ENCODE peak calls at places on chromosomes 1 and 21, in eight cellular contexts. One of them, this sample, is unnamed.

GRCh38 chr1:55052221-55053142 is 13.1 kb downstream of the PCSK9 start:
- DNase-seq in activated T-helper 9 cell treated with anti-CD3 and anti-CD28 coated beads, Interleukin-2, amount 50 U/mL, for 16 hours: no peak
- DNase-seq in activated gamma-delta T cell treated with anti-CD3 and anti-CD28 coated beads, Interleukin-2, amount 50 U/mL, for 16 hours: no peak
- DNase-seq in hepatocyte: no peak
- DNase-seq in cardiac muscle cell: no peak
- DNase-seq in GM13976: no peak
- DNase-seq in ELF-1: no peak
- DNase-seq in ELR: no peak
- DNase-seq in this sample: no peak

GRCh38 chr21:29677326-29677725 is 262.5 kb downstream of the GRIK1 start:
- DNase-seq in ELF-1: no peak
- DNase-seq in activated gamma-delta T cell treated with anti-CD3 and anti-CD28 coated beads, Interleukin-2, amount 50 U/mL, for 16 hours: no peak
- DNase-seq in activated T-helper 9 cell treated with anti-CD3 and anti-CD28 coated beads, Interleukin-2, amount 50 U/mL, for 16 hours: no peak
- DNase-seq in GM13976: no peak
- DNase-seq in ELR: no peak
- DNase-seq in hepatocyte: no peak
- DNase-seq in cardiac muscle cell: no peak
- DNase-seq in this sample: no peak

GRCh38 chr1:238334170-238334569 is 443.4 kb upstream of the ZP4 start:
- DNase-seq in hepatocyte: no peak
- DNase-seq in activated T-helper 9 cell treated with anti-CD3 and anti-CD28 coated beads, Interleukin-2, amount 50 U/mL, for 16 hours: no peak
- DNase-seq in cardiac muscle cell: no peak
- DNase-seq in ELR: no peak
- DNase-seq in GM13976: no peak
- DNase-seq in ELF-1: no peak
- DNase-seq in activated gamma-delta T cell treated with anti-CD3 and anti-CD28 coated beads, Interleukin-2, amount 50 U/mL, for 16 hours: no peak
- DNase-seq in this sample: no peak

GRCh38 chr1:43554444-43554992 is 23.8 kb downstream of the PTPRF start:
- DNase-seq in activated gamma-delta T cell treated with anti-CD3 and anti-CD28 coated beads, Interleukin-2, amount 50 U/mL, for 16 hours: peak
- DNase-seq in hepatocyte: no peak
- DNase-seq in GM13976: no peak
- DNase-seq in cardiac muscle cell: peak
- DNase-seq in ELF-1: no peak
- DNase-seq in activated T-helper 9 cell treated with anti-CD3 and anti-CD28 coated beads, Interleukin-2, amount 50 U/mL, for 16 hours: no peak
- DNase-seq in ELR: peak
- DNase-seq in this sample: no peak

GRCh38 chr1:26531651-26532131 is 2.1 kb downstream of the RPS6KA1 start:
- DNase-seq in cardiac muscle cell: no peak
- DNase-seq in activated T-helper 9 cell treated with anti-CD3 and anti-CD28 coated beads, Interleukin-2, amount 50 U/mL, for 16 hours: no peak
- DNase-seq in GM13976: peak
- DNase-seq in ELR: no peak
- DNase-seq in activated gamma-delta T cell treated with anti-CD3 and anti-CD28 coated beads, Interleukin-2, amount 50 U/mL, for 16 hours: no peak
- DNase-seq in ELF-1: peak
- DNase-seq in hepatocyte: peak
- DNase-seq in this sample: no peak

GRCh38 chr1:201634261-201634660 is 95.3 kb downstream of the NAV1 start:
- DNase-seq in ELR: peak
- DNase-seq in ELF-1: no peak
- DNase-seq in GM13976: no peak
- DNase-seq in cardiac muscle cell: no peak
- DNase-seq in activated T-helper 9 cell treated with anti-CD3 and anti-CD28 coated beads, Interleukin-2, amount 50 U/mL, for 16 hours: no peak
- DNase-seq in hepatocyte: no peak
- DNase-seq in activated gamma-delta T cell treated with anti-CD3 and anti-CD28 coated beads, Interleukin-2, amount 50 U/mL, for 16 hours: no peak
- DNase-seq in this sample: no peak

GRCh38 chr1:79441243-79441642 is 434.7 kb upstream of the ADGRL4 start:
- DNase-seq in ELF-1: no peak
- DNase-seq in GM13976: no peak
- DNase-seq in activated T-helper 9 cell treated with anti-CD3 and anti-CD28 coated beads, Interleukin-2, amount 50 U/mL, for 16 hours: no peak
- DNase-seq in cardiac muscle cell: no peak
- DNase-seq in hepatocyte: no peak
- DNase-seq in activated gamma-delta T cell treated with anti-CD3 and anti-CD28 coated beads, Interleukin-2, amount 50 U/mL, for 16 hours: no peak
- DNase-seq in ELR: no peak
- DNase-seq in this sample: no peak

GRCh38 chr1:49765034-49765433 is 258.7 kb downstream of the AGBL4 start:
- DNase-seq in hepatocyte: no peak
- DNase-seq in cardiac muscle cell: no peak
- DNase-seq in ELF-1: peak
- DNase-seq in activated T-helper 9 cell treated with anti-CD3 and anti-CD28 coated beads, Interleukin-2, amount 50 U/mL, for 16 hours: no peak
- DNase-seq in GM13976: no peak
- DNase-seq in activated gamma-delta T cell treated with anti-CD3 and anti-CD28 coated beads, Interleukin-2, amount 50 U/mL, for 16 hours: no peak
- DNase-seq in ELR: no peak
- DNase-seq in this sample: no peak

GRCh38 chr1:28973850-28974841 is 59.8 kb downstream of the EPB41 start:
- DNase-seq in hepatocyte: no peak
- DNase-seq in cardiac muscle cell: no peak
- DNase-seq in ELF-1: no peak
- DNase-seq in activated T-helper 9 cell treated with anti-CD3 and anti-CD28 coated beads, Interleukin-2, amount 50 U/mL, for 16 hours: no peak
- DNase-seq in activated gamma-delta T cell treated with anti-CD3 and anti-CD28 coated beads, Interleukin-2, amount 50 U/mL, for 16 hours: no peak
- DNase-seq in ELR: peak
- DNase-seq in GM13976: no peak
- DNase-seq in this sample: no peak

This sample was measured in GM06990.